ENCODE peak calls at places on chromosome 11, in five cellular contexts. K is WERI-Rb-1, R is NCI-H2029, U is activated T-helper 1 cell treated with Interleukin-2 at 50 U/mL for 16 hours, X is body of pancreas. F is an unnamed sample.

GRCh38 chr11:63212742-63213141 is 30.7 kb downstream of the SLC22A25 start:
- DNase-seq in X (no peak), R (no peak), K (peak), U (no peak), F (no peak)

GRCh38 chr11:57379732-57380131 is 1.2 kb downstream of the PRG3 start:
- DNase-seq in R (no peak), U (no peak), K (no peak), X (no peak), F (no peak)

GRCh38 chr11:117879516-117880480 is 3.3 kb upstream of the FXYD6 start:
- DNase-seq in U (no peak), X (no peak), K (peak), R (no peak), F (no peak)

GRCh38 chr11:79762271-79762935 is 321.6 kb upstream of the TENM4 start:
- DNase-seq in U (no peak), K (no peak), R (no peak), X (no peak), F (no peak)

GRCh38 chr11:33461726-33462125 is 204.5 kb downstream of the HIPK3 start:
- DNase-seq in K (no peak), R (no peak), U (no peak), X (no peak), F (no peak)

GRCh38 chr11:2428322-2428795 is 16.0 kb downstream of the TRPM5 start:
- DNase-seq in U (peak), R (peak), X (peak), K (peak), F (peak)

GRCh38 chr11:30346068-30346688 is 23.3 kb downstream of the ARL14EP start:
- DNase-seq in U (no peak), R (peak), X (no peak), K (no peak), F (no peak)

GRCh38 chr11:12435264-12435663 is 57.9 kb downstream of the PARVA start:
- DNase-seq in X (no peak), U (no peak), K (no peak), R (no peak), F (no peak)

GRCh38 chr11:9363954-9364912 is 20.2 kb upstream of the IPO7 start:
- DNase-seq in X (peak), U (peak), R (peak), K (peak), F (peak)

GRCh38 chr11:74680035-74680671 is 51.1 kb downstream of the CHRDL2 start:
- DNase-seq in U (no peak), X (no peak), R (no peak), K (no peak), F (no peak)

GRCh38 chr11:70834277-70834940 is 418.0 kb downstream of the SHANK2 start:
- DNase-seq in U (no peak), X (no peak), K (no peak), R (no peak), F (no peak)

GRCh38 chr11:100855466-100856067 is 168.5 kb downstream of the ARHGAP42 start:
- DNase-seq in K (no peak), R (no peak), U (no peak), X (no peak), F (no peak)

GRCh38 chr11:118078972-118079411 is 2.1 kb downstream of the TMPRSS4 start:
- DNase-seq in U (no peak), R (no peak), X (no peak), K (no peak), F (no peak)